ENCODE peak calls at places on chromosomes 7 and 10, in four cellular contexts. S is PC-3, U is SK-N-SH, J is fibroblast of lung. C is an unnamed sample.

GRCh38 chr7:27165089-27165654 is at the start of gene HOXA9:
- DNase-seq in S (peak; percentile 94), U (no peak), J (peak; percentile 75), C (no peak)

GRCh38 chr7:7969306-7970112 is 913 bp downstream of the GLCCI1 start:
- DNase-seq in J (peak; percentile 46), U (no peak), S (peak; percentile 33), C (peak; percentile 53)

GRCh38 chr7:33137098-33137497 is 7.7 kb downstream of the BBS9 start:
- DNase-seq in J (no peak), S (no peak), U (no peak), C (no peak)

GRCh38 chr10:132337019-132337418 is 5.0 kb downstream of the LRRC27 start:
- DNase-seq in J (no peak), U (no peak), S (no peak), C (no peak)

GRCh38 chr10:132396495-132397035 is 435 bp upstream of the PWWP2B start:
- DNase-seq in S (peak; percentile 45), J (peak; percentile 37), U (peak; percentile 96), C (no peak)

GRCh38 chr7:25897261-25897782 is 254.7 kb upstream of the NFE2L3 start:
- DNase-seq in S (no peak), U (no peak), J (no peak), C (no peak)

GRCh38 chr7:17153571-17153970 is 144.9 kb upstream of the AHR start:
- DNase-seq in U (no peak), J (no peak), S (no peak), C (peak; percentile 27)

GRCh38 chr10:73810735-73811465 is 498 bp downstream of the NDST2 start:
- DNase-seq in S (peak; percentile 68), U (no peak), J (no peak), C (no peak)

GRCh38 chr10:86970152-86970886 is 2.0 kb downstream of the ADIRF start:
- DNase-seq in S (peak; percentile 44), U (no peak), J (peak; percentile 56), C (peak; percentile 61)

DNA sequence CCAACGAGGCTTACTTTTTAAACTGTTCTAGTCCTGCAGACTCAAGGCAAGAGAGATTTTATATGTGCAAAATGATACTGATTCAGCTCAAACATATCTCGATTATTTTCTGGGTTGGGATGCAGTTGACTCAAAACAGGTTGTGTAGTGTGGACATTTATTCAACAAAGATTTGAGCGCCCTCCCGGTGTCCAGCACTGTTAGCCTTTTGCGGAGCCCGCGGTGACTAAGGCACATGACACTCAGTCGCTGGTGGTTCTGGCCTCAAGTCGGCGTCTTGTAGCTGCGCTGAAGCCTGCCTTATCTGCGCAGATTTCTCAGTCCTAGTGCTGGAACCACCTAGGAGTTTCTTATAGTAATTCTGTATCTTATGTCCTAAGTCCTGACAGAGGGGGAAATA is 938 bp upstream of the CADPS2 start:
- DNase-seq in S (peak; percentile 64), U (peak; percentile 42), J (peak; percentile 76), C (peak; percentile 59)
- H3K4me2 ChIP-seq in S (peak overlapping the region; percentile 97), U (peak overlapping the region; percentile 90), J (peak overlapping the region; percentile 91), C (peak overlapping the region; percentile 96)

DNA sequence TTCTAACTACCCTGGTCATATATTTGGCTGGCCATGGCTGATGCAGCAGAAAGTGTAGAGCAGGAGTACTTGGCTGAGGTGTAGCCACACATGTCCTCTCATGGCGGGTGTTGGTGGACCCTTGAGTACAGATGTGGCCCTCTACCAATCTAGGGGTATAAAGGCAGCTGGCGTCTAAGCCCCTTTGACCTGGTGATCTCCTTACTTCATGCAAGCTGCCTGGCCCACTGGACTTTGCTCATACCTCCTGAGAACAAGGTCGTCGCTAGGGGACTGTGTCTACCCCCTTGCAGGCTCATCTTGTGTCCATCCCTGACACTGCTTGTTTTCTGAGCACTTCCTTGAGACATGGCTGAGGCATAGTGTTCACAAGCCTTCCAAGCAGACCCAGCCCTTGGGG is 287.8 kb downstream of the RPS24 start:
- DNase-seq in U (no peak), J (no peak), S (no peak), C (no peak)
- H3K27me3 ChIP-seq in U (no peaks in the 10 kb centered on the region), J (no peaks in the 10 kb centered on the region), S (peaks cover 13% of the 10 kb centered on the region), C (no peaks in the 10 kb centered on the region)

GRCh38 chr7:158110661-158111555 is 476.7 kb downstream of the PTPRN2 start:
- DNase-seq in S (peak; percentile 62), J (no peak), U (peak; percentile 80), C (no peak)

GRCh38 chr7:158112571-158113320 is 474.9 kb downstream of the PTPRN2 start:
- DNase-seq in S (no peak), U (no peak), J (no peak), C (no peak)

GRCh38 chr7:158111906-158112570 is 475.6 kb downstream of the PTPRN2 start:
- DNase-seq in U (no peak), J (no peak), S (no peak), C (no peak)

GRCh38 chr7:158110034-158110590 is 477.5 kb downstream of the PTPRN2 start:
- DNase-seq in U (no peak), J (no peak), S (no peak), C (no peak)

DNA sequence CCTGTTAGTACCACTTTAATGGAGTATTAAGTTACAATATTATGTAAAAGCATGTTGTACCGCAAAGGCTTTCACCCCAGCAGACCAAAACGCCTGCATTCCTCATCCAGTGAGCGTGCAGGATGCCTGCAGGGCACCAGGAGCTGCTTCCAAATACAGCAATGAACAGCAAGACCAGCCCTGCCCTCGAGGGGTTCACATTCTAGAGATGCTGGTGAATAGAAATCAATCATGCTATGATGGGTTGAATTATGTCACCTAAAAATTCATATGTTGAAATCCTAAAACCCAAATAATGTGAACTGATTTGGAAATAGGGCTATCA is 476.1 kb downstream of the PTPRN2 start:
- DNase-seq in J (no peak), U (no peak), S (no peak), C (no peak)
- H3K4me2 ChIP-seq in J (no peak overlapping the region), U (no peak overlapping the region), S (no peak overlapping the region), C (no peak overlapping the region)

DNA sequence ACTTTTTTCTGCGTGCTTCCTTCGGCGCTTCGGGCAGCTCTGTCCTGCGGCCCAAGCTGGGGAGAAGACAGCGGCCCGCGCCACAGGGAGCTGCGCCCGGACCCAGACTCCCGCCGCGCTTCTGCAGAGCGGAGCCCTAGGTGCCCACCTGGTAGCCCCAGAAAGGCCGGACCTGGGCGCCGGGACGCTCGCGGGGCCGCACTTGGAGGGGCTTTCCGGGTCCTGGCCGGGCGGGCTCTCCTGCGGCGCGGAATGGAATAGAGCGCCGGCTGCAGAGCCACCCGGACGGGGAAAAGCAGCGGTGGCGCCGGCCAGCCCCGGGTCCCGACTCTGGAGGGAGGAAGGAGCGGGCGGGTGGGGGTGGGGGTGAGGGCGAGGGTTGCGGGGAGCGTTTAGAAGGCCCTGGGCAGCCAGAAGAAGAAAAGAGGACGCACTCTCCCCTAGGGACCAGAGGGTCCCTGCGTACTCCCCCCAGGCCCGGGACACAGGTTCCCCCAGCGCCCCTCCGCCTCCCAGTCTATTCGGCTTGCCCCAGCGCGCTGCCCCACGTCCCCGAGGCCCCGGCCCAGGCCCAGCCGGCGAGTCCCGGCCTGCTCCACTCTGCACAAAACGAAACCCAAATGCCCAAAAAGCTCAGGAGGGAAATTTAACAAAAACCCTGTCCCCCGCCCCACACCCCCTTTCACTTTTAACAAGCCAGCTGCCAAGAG is 4.5 kb downstream of the ZNF503 start:
- DNase-seq in J (peak; percentile 65), U (no peak), S (peak; percentile 66), C (no peak)
- H3K27me3 ChIP-seq in J (no peaks in the 10 kb centered on the region), U (no peaks in the 10 kb centered on the region), S (peaks cover 75% of the 10 kb centered on the region), C (no peaks in the 10 kb centered on the region)

DNA sequence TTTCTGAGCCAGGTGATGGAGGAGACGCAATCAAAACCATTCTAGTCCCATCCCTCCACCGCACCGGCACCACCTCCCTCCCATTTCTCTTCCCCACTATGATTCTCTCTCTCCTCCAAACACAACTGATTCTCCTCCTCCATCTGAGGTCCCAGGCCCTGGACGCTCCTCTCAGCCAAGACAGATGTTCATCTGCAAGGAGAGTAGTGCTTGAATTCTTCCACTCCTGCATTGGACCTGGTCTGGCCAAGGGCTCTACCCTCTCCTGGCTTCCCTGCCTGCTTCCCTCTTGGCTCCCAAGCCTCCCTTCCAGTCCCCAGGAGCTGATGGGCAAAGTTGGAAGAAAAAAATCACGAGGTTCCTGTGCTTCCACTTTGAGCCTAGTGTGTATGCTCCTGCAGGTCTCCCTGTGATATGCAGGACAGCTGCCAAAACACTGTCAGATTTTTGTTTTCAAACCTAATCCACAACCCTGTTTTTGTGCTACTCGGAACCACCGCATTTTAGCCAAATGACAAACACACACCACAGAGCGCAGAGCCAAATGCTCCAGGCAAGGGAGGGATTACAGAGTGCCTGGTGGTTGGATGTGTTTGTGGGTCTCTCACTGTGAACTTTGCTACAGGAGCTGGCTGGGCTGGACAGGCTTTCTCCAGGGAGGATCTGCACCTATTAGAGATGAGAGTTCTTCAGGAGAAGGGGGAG is 5.6 kb upstream of the RBM28 start:
- DNase-seq in S (no peak), U (peak; percentile 66), J (no peak), C (no peak)
- H3K4me2 ChIP-seq in S (no peak overlapping the region), U (no peak overlapping the region), J (no peak overlapping the region), C (no peak overlapping the region)

GRCh38 chr10:97184971-97185325 is 811 bp downstream of the SLIT1 start:
- DNase-seq in U (no peak), S (no peak), J (no peak), C (no peak)
- H3K27me3 ChIP-seq in U (peaks cover 29% of the 10 kb centered on the region), S (peaks cover 26% of the 10 kb centered on the region), J (peaks cover 28% of the 10 kb centered on the region), C (peaks cover 19% of the 10 kb centered on the region)

GRCh38 chr10:52897162-52897561 is 124.6 kb upstream of the MBL2 start:
- DNase-seq in S (no peak), U (no peak), J (no peak), C (peak; percentile 73)

GRCh38 chr10:52906046-52906445 is 133.5 kb upstream of the MBL2 start:
- DNase-seq in J (no peak), S (peak; percentile 82), U (no peak), C (peak; percentile 67)

GRCh38 chr10:52903397-52903938 is 130.9 kb upstream of the MBL2 start:
- DNase-seq in U (no peak), S (no peak), J (no peak), C (no peak)

GRCh38 chr10:52895066-52895465 is 122.5 kb upstream of the MBL2 start:
- DNase-seq in J (no peak), U (no peak), S (peak; percentile 44), C (peak; percentile 33)

GRCh38 chr10:52900564-52900963 is 128.0 kb upstream of the MBL2 start:
- DNase-seq in S (no peak), J (no peak), U (no peak), C (no peak)
- H3K4me2 ChIP-seq in S (no peak overlapping the region), J (no peak overlapping the region), U (no peak overlapping the region), C (no peak overlapping the region)

GRCh38 chr10:95867866-95868265 is 39.9 kb upstream of the CC2D2B start:
- DNase-seq in S (no peak), J (no peak), U (no peak), C (no peak)

GRCh38 chr10:95873651-95874050 is 34.1 kb upstream of the CC2D2B start:
- DNase-seq in S (no peak), U (no peak), J (no peak), C (no peak)

GRCh38 chr10:95876756-95877155 is 31.0 kb upstream of the CC2D2B start:
- DNase-seq in U (no peak), J (no peak), S (no peak), C (no peak)

GRCh38 chr10:95873139-95873538 is 34.6 kb upstream of the CC2D2B start:
- DNase-seq in J (no peak), U (no peak), S (no peak), C (no peak)

DNA sequence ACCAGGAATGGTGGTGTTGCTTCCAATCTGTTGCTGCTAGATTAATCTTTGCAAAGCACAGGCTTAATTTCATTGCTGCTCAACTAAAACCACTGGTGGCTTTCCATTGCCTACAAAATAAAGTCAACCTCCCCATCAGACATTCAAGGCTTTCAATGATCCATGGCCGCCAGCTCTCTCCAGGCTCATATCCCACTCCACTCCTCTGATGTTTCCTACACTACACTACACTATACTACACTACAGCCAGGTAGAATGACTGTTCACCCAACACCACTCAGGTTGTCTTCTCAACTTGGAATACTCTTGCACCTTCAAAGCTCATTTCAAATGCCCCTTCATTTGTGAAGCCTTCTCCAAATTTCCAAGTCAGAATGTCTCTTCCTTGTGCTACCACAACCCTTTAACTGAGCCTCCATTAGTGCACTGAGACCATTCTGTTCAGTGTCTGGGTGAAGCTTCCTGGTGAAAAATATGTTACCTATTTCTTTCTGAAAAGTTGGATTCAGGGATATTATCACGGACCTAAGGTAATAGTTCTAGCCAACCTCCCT is 35.5 kb upstream of the CC2D2B start:
- DNase-seq in U (no peak), J (no peak), S (no peak), C (no peak)
- H3K27me3 ChIP-seq in U (no peaks in the 10 kb centered on the region), J (no peaks in the 10 kb centered on the region), S (no peaks in the 10 kb centered on the region), C (no peaks in the 10 kb centered on the region)